ENCODE peak calls at places on chromosomes 3 and 15, in eight cellular contexts. Y is body of pancreas, R is heart right ventricle, V is breast epithelium, G is uterus, N is spleen, B is IMR-90, J is A673. U is an unnamed sample. For H3K9me3, the result is how much of the 10 kb centered on the place peaks cover.

GRCh38 chr15:76340198-76340801 is 3.7 kb downstream of the ISL2 start:
- DNase-seq in N (peak), J (no peak), G (no peak), V (no peak), Y (peak), B (no peak), R (peak), U (no peak)

GRCh38 chr3:12875857-12876451 is 34.6 kb upstream of the RPL32 start:
- DNase-seq in G (peak), J (no peak), N (no peak), R (peak), B (no peak), Y (peak), V (no peak), U (peak)

GRCh38 chr3:169541528-169541927 is 122.0 kb downstream of the MECOM start:
- DNase-seq in R (peak), G (no peak), Y (no peak), V (no peak), N (peak), J (no peak), B (no peak), U (peak)

GRCh38 chr3:43214616-43215015 is 71.7 kb upstream of the SNRK start:
- DNase-seq in B (no peak), R (no peak), J (peak), Y (no peak), V (no peak), G (no peak), N (no peak), U (no peak)

GRCh38 chr15:80948651-80949292 is 40.8 kb downstream of the MESD start:
- DNase-seq in V (no peak), G (peak), R (no peak), Y (no peak), N (no peak), B (no peak), J (no peak), U (no peak)

GRCh38 chr15:41955807-41956525 is 16.4 kb downstream of the EHD4 start:
- DNase-seq in V (no peak), J (no peak), Y (peak), B (no peak), G (no peak), R (no peak), N (no peak), U (no peak)

GRCh38 chr3:105402287-105402801 is 35.6 kb downstream of the ALCAM start:
- DNase-seq in G (no peak), J (peak), R (no peak), N (peak), Y (no peak), B (peak), V (no peak), U (no peak)

GRCh38 chr3:157104928-157105652 is 54.9 kb downstream of the CCNL1 start:
- DNase-seq in Y (no peak), V (no peak), R (no peak), N (no peak), J (no peak), B (no peak), G (no peak), U (no peak)

GRCh38 chr3:48064292-48064829 is 48.1 kb upstream of the MAP4 start:
- DNase-seq in B (peak), G (no peak), V (no peak), R (no peak), Y (no peak), J (peak), N (no peak), U (no peak)

GRCh38 chr15:99014803-99015676 is 7.4 kb upstream of the PGPEP1L start:
- DNase-seq in N (peak), R (peak), G (peak), Y (peak), B (peak), J (peak), V (peak), U (peak)

GRCh38 chr3:50661321-50661837 is 13.3 kb upstream of the DOCK3 start:
- DNase-seq in Y (no peak), N (no peak), G (no peak), R (no peak), V (no peak), J (no peak), B (no peak), U (no peak)

GRCh38 chr3:116920836-116921596 is 211.4 kb downstream of the TUSC7 start:
- DNase-seq in G (no peak), V (no peak), R (no peak), B (peak), Y (no peak), N (no peak), J (no peak), U (no peak)

GRCh38 chr3:194925614-194926013 is 239.9 kb downstream of the FAM43A start:
- DNase-seq in Y (no peak), R (no peak), N (no peak), J (peak), V (no peak), G (no peak), B (no peak), U (no peak)

GRCh38 chr3:118468801-118469200 is 565.8 kb downstream of the IGSF11 start:
- DNase-seq in R (no peak), V (no peak), J (peak), Y (no peak), N (no peak), B (no peak), G (no peak), U (no peak)

GRCh38 chr3:185276415-185276814 is 22.6 kb upstream of the EHHADH start:
- DNase-seq in Y (no peak), G (no peak), V (no peak), B (no peak), N (no peak), J (no peak), R (no peak), U (no peak)

GRCh38 chr15:33292718-33293307 is 18.0 kb upstream of the RYR3 start:
- DNase-seq in N (no peak), Y (peak), G (peak), V (no peak), J (peak), R (no peak), B (peak), U (no peak)

GRCh38 chr3:59391131-59391530 is 341.3 kb upstream of the CFAP20DC start:
- DNase-seq in V (no peak), R (no peak), Y (no peak), G (no peak), B (no peak), J (no peak), N (no peak), U (no peak)

GRCh38 chr3:101685870-101686307 is 629 bp downstream of the RPL24 start:
- DNase-seq in V (no peak), B (no peak), N (no peak), R (no peak), Y (no peak), G (no peak), J (no peak), U (no peak)

GRCh38 chr3:198079771-198080520 is 119.9 kb downstream of the LMLN start:
- DNase-seq in V (no peak), G (peak), B (peak), J (peak), R (peak), N (no peak), Y (no peak), U (no peak)

GRCh38 chr3:108940568-108941285 is 13.0 kb downstream of the GUCA1C start:
- DNase-seq in R (no peak), N (no peak), V (no peak), J (no peak), B (no peak), G (no peak), Y (no peak), U (no peak)

GRCh38 chr15:66251065-66251789 is 2.3 kb downstream of the MEGF11 start:
- DNase-seq in R (no peak), Y (no peak), J (no peak), G (no peak), N (no peak), V (no peak), B (no peak), U (no peak)

GRCh38 chr15:55993804-55994539 is 560 bp upstream of the NEDD4 start:
- DNase-seq in V (no peak), B (peak), J (peak), Y (no peak), N (no peak), R (no peak), G (no peak), U (no peak)

GRCh38 chr3:132231633-132232032 is 85.6 kb upstream of the ACP3 start:
- DNase-seq in V (no peak), B (peak), N (no peak), Y (no peak), J (peak), G (no peak), R (no peak), U (no peak)

GRCh38 chr15:48360841-48361240 is 29.6 kb downstream of the DUT start:
- DNase-seq in Y (no peak), B (peak), G (no peak), N (no peak), R (no peak), V (no peak), J (peak), U (no peak)

GRCh38 chr3:118942651-118943050 is 92.0 kb downstream of the IGSF11 start:
- DNase-seq in J (no peak), B (no peak), G (no peak), V (no peak), N (no peak), Y (no peak), R (no peak), U (no peak)

GRCh38 chr3:72004749-72005292 is 219.9 kb upstream of the PROK2 start:
- DNase-seq in Y (no peak), G (peak), N (no peak), B (peak), V (no peak), R (no peak), J (no peak), U (no peak)

GRCh38 chr15:32864051-32864450 is 146.2 kb downstream of the GREM1 start:
- DNase-seq in N (no peak), V (no peak), B (no peak), R (no peak), J (no peak), G (no peak), Y (no peak), U (no peak)

GRCh38 chr3:13838421-13838820 is 41.5 kb downstream of the WNT7A start:
- DNase-seq in Y (no peak), J (no peak), B (no peak), R (no peak), G (no peak), V (no peak), N (peak), U (no peak)

GRCh38 chr15:100918690-100919480 is at the start of gene LRRK1:
- DNase-seq in R (peak), G (peak), V (no peak), N (peak), Y (peak), J (peak), B (peak), U (peak)

GRCh38 chr3:9037113-9037715 is 73.9 kb upstream of the RAD18 start:
- DNase-seq in J (no peak), B (no peak), N (no peak), G (no peak), R (peak), V (no peak), Y (peak), U (peak)

GRCh38 chr3:107412376-107412775 is 35.1 kb downstream of the CCDC54 start:
- DNase-seq in J (no peak), R (no peak), V (no peak), B (peak), N (no peak), G (no peak), Y (no peak), U (no peak)

GRCh38 chr15:68018797-68019196 is 35.3 kb upstream of the PIAS1 start:
- DNase-seq in G (no peak), V (no peak), B (no peak), Y (no peak), J (no peak), N (no peak), R (no peak), U (no peak)

GRCh38 chr3:9704343-9705322 is 1.0 kb downstream of the CPNE9 start:
- DNase-seq in V (no peak), R (no peak), J (peak), N (peak), Y (no peak), B (peak), G (peak), U (peak)

GRCh38 chr15:52290329-52290728 is 5.3 kb downstream of the MYO5C start:
- DNase-seq in R (no peak), G (no peak), N (no peak), Y (no peak), V (no peak), B (no peak), J (no peak), U (no peak)

GRCh38 chr3:125083776-125084175 is 28.0 kb upstream of the HEG1 start:
- DNase-seq in Y (no peak), V (no peak), G (no peak), R (no peak), J (no peak), B (no peak), N (no peak), U (no peak)

GRCh38 chr3:158127250-158128219 is 17.6 kb downstream of the RSRC1 start:
- DNase-seq in G (no peak), J (no peak), N (no peak), Y (no peak), B (peak), V (no peak), R (no peak), U (no peak)

GRCh38 chr15:31013863-31014607 is 22.6 kb upstream of the MTMR10 start:
- DNase-seq in Y (no peak), V (no peak), B (no peak), G (no peak), R (no peak), J (no peak), N (no peak), U (no peak)

GRCh38 chr15:64466408-64467116 is 6.2 kb downstream of the ZNF609 start:
- DNase-seq in R (no peak), G (no peak), J (peak), Y (no peak), V (no peak), N (no peak), B (no peak), U (no peak)

GRCh38 chr15:100725121-100726069 is 123.0 kb downstream of the ASB7 start:
- DNase-seq in R (no peak), B (peak), G (no peak), J (no peak), Y (no peak), V (no peak), N (no peak), U (no peak)

GRCh38 chr3:176651622-176652021 is 545.7 kb downstream of the TBL1XR1 start:
- DNase-seq in Y (no peak), B (no peak), G (no peak), N (no peak), J (no peak), V (no peak), R (no peak), U (no peak)

GRCh38 chr3:176647988-176648387 is 549.3 kb downstream of the TBL1XR1 start:
- DNase-seq in Y (no peak), N (no peak), R (no peak), G (no peak), B (no peak), V (no peak), J (no peak), U (no peak)

DNA sequence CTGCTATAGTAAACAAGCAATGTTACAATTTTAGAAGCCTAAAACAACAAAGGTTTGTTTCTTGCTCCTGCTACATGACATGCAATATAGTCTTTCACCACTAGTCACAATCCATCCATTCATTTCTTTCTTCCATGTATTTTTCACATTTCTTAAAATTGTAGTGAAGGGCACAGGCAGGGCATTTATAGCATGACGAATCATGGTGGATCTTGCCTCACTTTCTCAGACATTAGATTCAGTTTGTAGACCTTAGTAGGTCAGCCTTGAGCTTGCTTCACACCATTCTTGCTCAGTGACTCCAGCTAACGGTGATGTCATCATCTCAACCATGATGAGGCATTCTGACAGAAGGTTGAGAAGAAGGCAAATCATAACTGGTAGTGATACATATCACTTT is 546.8 kb downstream of the TBL1XR1 start:
- DNase-seq in V (no peak), J (no peak), Y (no peak), R (no peak), N (no peak), B (peak), G (no peak), U (no peak)
- TF ChIP-seq CTCF in V (no peak), J (peak), Y (no peak), R (no peak), N (no peak), B (no peak), G (no peak), U (no peak)

GRCh38 chr3:176521531-176522175 is 675.6 kb downstream of the TBL1XR1 start:
- DNase-seq in B (peak), Y (no peak), R (no peak), G (no peak), J (peak), N (no peak), V (no peak), U (no peak)
- H3K27ac ChIP-seq in B (no peak), Y (no peak), R (no peak), G (no peak), J (no peak), N (no peak), V (no peak), U (no peak)

GRCh38 chr3:180223268-180223667 is 186.5 kb upstream of the PEX5L start:
- DNase-seq in J (no peak), Y (no peak), G (no peak), N (no peak), B (no peak), V (no peak), R (no peak), U (no peak)

DNA sequence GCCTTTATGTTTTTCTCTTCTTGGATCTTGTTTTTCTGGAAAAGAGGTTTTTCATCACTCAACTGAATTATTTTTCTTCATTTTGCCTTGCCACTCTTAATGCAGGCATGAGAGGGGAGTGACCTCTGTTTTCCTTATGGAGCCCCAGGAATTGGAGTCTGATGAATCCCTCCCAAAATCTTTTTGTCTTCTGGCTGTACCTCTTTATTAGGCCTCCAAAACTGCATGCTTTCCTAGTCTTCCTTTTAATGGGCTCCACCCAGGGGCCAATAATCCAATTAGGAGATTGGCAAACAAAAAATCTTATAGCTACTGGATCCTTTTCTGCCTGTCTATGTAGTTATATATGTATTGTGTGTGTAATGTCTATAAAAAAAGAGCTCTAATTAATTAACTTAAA is 192.4 kb upstream of the PEX5L start:
- DNase-seq in B (no peak), Y (no peak), N (no peak), G (no peak), J (peak), R (no peak), V (no peak), U (no peak)
- H3K9me3 ChIP-seq in B (under half), Y (under half), N (half or more), G (under half), J (under half), R (under half), V (under half), U (half or more)

GRCh38 chr15:40929730-40930429 is 740 bp downstream of the DLL4 start:
- DNase-seq in G (no peak), R (peak), J (no peak), N (peak), V (no peak), Y (peak), B (peak), U (peak)

GRCh38 chr15:40930430-40931299 is 1.5 kb downstream of the DLL4 start:
- DNase-seq in G (peak), J (no peak), B (peak), N (peak), R (peak), Y (peak), V (no peak), U (peak)

GRCh38 chr15:40928351-40928974 is 677 bp upstream of the DLL4 start:
- DNase-seq in V (no peak), G (no peak), R (no peak), J (no peak), B (no peak), N (peak), Y (no peak), U (no peak)

GRCh38 chr15:40927497-40928346 is 1.4 kb upstream of the DLL4 start:
- DNase-seq in V (no peak), R (no peak), B (no peak), G (no peak), N (peak), J (no peak), Y (no peak), U (no peak)

GRCh38 chr15:40928975-40929729 is at the start of gene DLL4:
- DNase-seq in V (peak), Y (peak), B (peak), N (peak), J (peak), G (peak), R (peak), U (peak)
- TF ChIP-seq CTCF in V (no peak), Y (no peak), B (no peak), N (no peak), J (no peak), G (no peak), R (no peak), U (peak)